ENCODE peak calls at places on chromosome 11, in eight cellular contexts. One of them, this sample, is unnamed.

GRCh38 chr11:5719703-5720495 is 16.3 kb upstream of the OR56B1 start:
- DNase-seq in AG09309: no peak
- DNase-seq in astrocyte of the spinal cord: peak; percentile 18
- DNase-seq in cardiac muscle cell: no peak
- DNase-seq in PC-3: no peak
- DNase-seq in GM06990: no peak
- DNase-seq in right cardiac atrium: no peak
- DNase-seq in breast epithelium: no peak
- DNase-seq in this sample: no peak

GRCh38 chr11:44309483-44310197 is at the start of gene ALX4:
- DNase-seq in GM06990: no peak
- DNase-seq in breast epithelium: no peak
- DNase-seq in PC-3: peak; percentile 18
- DNase-seq in astrocyte of the spinal cord: no peak
- DNase-seq in right cardiac atrium: peak; percentile 73
- DNase-seq in AG09309: no peak
- DNase-seq in cardiac muscle cell: peak; percentile 72
- DNase-seq in this sample: no peak

GRCh38 chr11:1870326-1870696 is 17.4 kb downstream of the LSP1 start:
- DNase-seq in astrocyte of the spinal cord: no peak
- DNase-seq in breast epithelium: no peak
- DNase-seq in GM06990: no peak
- DNase-seq in cardiac muscle cell: no peak
- DNase-seq in AG09309: no peak
- DNase-seq in PC-3: no peak
- DNase-seq in right cardiac atrium: peak; percentile 55
- DNase-seq in this sample: no peak

GRCh38 chr11:27291954-27292641 is 70.9 kb downstream of the CCDC34 start:
- DNase-seq in AG09309: no peak
- DNase-seq in astrocyte of the spinal cord: no peak
- DNase-seq in GM06990: no peak
- DNase-seq in cardiac muscle cell: no peak
- DNase-seq in breast epithelium: no peak
- DNase-seq in right cardiac atrium: no peak
- DNase-seq in PC-3: no peak
- DNase-seq in this sample: no peak

GRCh38 chr11:70619591-70619990 is 221.3 kb downstream of the CTTN start:
- DNase-seq in right cardiac atrium: no peak
- DNase-seq in GM06990: no peak
- DNase-seq in AG09309: no peak
- DNase-seq in cardiac muscle cell: no peak
- DNase-seq in astrocyte of the spinal cord: no peak
- DNase-seq in breast epithelium: no peak
- DNase-seq in PC-3: no peak
- DNase-seq in this sample: no peak

GRCh38 chr11:67138922-67139321 is 19.9 kb downstream of the KDM2A start:
- DNase-seq in PC-3: no peak
- DNase-seq in astrocyte of the spinal cord: no peak
- DNase-seq in GM06990: no peak
- DNase-seq in right cardiac atrium: no peak
- DNase-seq in AG09309: no peak
- DNase-seq in cardiac muscle cell: no peak
- DNase-seq in breast epithelium: no peak
- DNase-seq in this sample: no peak

GRCh38 chr11:587978-588380 is 11.7 kb downstream of the PHRF1 start:
- DNase-seq in GM06990: no peak
- DNase-seq in cardiac muscle cell: no peak
- DNase-seq in AG09309: no peak
- DNase-seq in right cardiac atrium: no peak
- DNase-seq in astrocyte of the spinal cord: peak; percentile 47
- DNase-seq in PC-3: no peak
- DNase-seq in breast epithelium: no peak
- DNase-seq in this sample: no peak

GRCh38 chr11:132464939-132465338 is 1067.4 kb downstream of the OPCML start:
- DNase-seq in GM06990: no peak
- DNase-seq in astrocyte of the spinal cord: no peak
- DNase-seq in cardiac muscle cell: no peak
- DNase-seq in right cardiac atrium: no peak
- DNase-seq in AG09309: no peak
- DNase-seq in breast epithelium: no peak
- DNase-seq in PC-3: no peak
- DNase-seq in this sample: no peak

GRCh38 chr11:91296628-91297027 is 928.0 kb upstream of the FAT3 start:
- DNase-seq in GM06990: no peak
- DNase-seq in right cardiac atrium: no peak
- DNase-seq in breast epithelium: no peak
- DNase-seq in AG09309: no peak
- DNase-seq in astrocyte of the spinal cord: peak; percentile 36
- DNase-seq in cardiac muscle cell: no peak
- DNase-seq in PC-3: peak; percentile 86
- DNase-seq in this sample: no peak

GRCh38 chr11:57515332-57516060 is at the start of gene SLC43A1:
- DNase-seq in GM06990: peak; percentile 71
- DNase-seq in astrocyte of the spinal cord: peak; percentile 69
- DNase-seq in breast epithelium: no peak
- DNase-seq in right cardiac atrium: peak; percentile 87
- DNase-seq in PC-3: peak; percentile 46
- DNase-seq in AG09309: no peak
- DNase-seq in cardiac muscle cell: peak; percentile 74
- DNase-seq in this sample: no peak

GRCh38 chr11:8335683-8336082 is 72.0 kb upstream of the LMO1 start:
- DNase-seq in AG09309: no peak
- DNase-seq in cardiac muscle cell: no peak
- DNase-seq in astrocyte of the spinal cord: no peak
- DNase-seq in breast epithelium: no peak
- DNase-seq in right cardiac atrium: no peak
- DNase-seq in PC-3: peak; percentile 57
- DNase-seq in GM06990: no peak
- DNase-seq in this sample: no peak

GRCh38 chr11:45847908-45848316 is 637 bp downstream of the CRY2 start:
- DNase-seq in PC-3: peak; percentile 35
- DNase-seq in AG09309: peak; percentile 25
- DNase-seq in cardiac muscle cell: peak; percentile 78
- DNase-seq in breast epithelium: no peak
- DNase-seq in right cardiac atrium: peak; percentile 71
- DNase-seq in astrocyte of the spinal cord: peak; percentile 55
- DNase-seq in GM06990: peak; percentile 56
- DNase-seq in this sample: no peak

GRCh38 chr11:131025020-131025419 is 108.7 kb upstream of the SNX19 start:
- DNase-seq in AG09309: peak; percentile 45
- DNase-seq in cardiac muscle cell: peak; percentile 36
- DNase-seq in PC-3: peak; percentile 74
- DNase-seq in right cardiac atrium: no peak
- DNase-seq in breast epithelium: no peak
- DNase-seq in astrocyte of the spinal cord: peak; percentile 58
- DNase-seq in GM06990: no peak
- DNase-seq in this sample: no peak

GRCh38 chr11:118417801-118418200 is 16.4 kb downstream of the ATP5MG start:
- DNase-seq in astrocyte of the spinal cord: no peak
- DNase-seq in right cardiac atrium: no peak
- DNase-seq in GM06990: no peak
- DNase-seq in AG09309: no peak
- DNase-seq in PC-3: peak; percentile 77
- DNase-seq in breast epithelium: no peak
- DNase-seq in cardiac muscle cell: no peak
- DNase-seq in this sample: no peak

GRCh38 chr11:103234974-103235373 is 125.7 kb downstream of the DYNC2H1 start:
- DNase-seq in cardiac muscle cell: no peak
- DNase-seq in right cardiac atrium: no peak
- DNase-seq in breast epithelium: no peak
- DNase-seq in astrocyte of the spinal cord: peak; percentile 14
- DNase-seq in PC-3: no peak
- DNase-seq in AG09309: peak; percentile 55
- DNase-seq in GM06990: no peak
- DNase-seq in this sample: no peak

GRCh38 chr11:93655581-93656255 is 5.8 kb upstream of the CEP295 start:
- DNase-seq in right cardiac atrium: no peak
- DNase-seq in GM06990: no peak
- DNase-seq in astrocyte of the spinal cord: no peak
- DNase-seq in AG09309: no peak
- DNase-seq in PC-3: peak; percentile 35
- DNase-seq in cardiac muscle cell: no peak
- DNase-seq in breast epithelium: no peak
- DNase-seq in this sample: no peak

GRCh38 chr11:66728760-66729385 is at the start of gene SPTBN2:
- DNase-seq in cardiac muscle cell: peak; percentile 30
- DNase-seq in AG09309: no peak
- DNase-seq in right cardiac atrium: no peak
- DNase-seq in GM06990: no peak
- DNase-seq in breast epithelium: peak; percentile 34
- DNase-seq in PC-3: peak; percentile 48
- DNase-seq in astrocyte of the spinal cord: no peak
- DNase-seq in this sample: no peak

GRCh38 chr11:48013269-48013901 is 33.0 kb downstream of the PTPRJ start:
- DNase-seq in breast epithelium: peak; percentile 60
- DNase-seq in right cardiac atrium: no peak
- DNase-seq in AG09309: no peak
- DNase-seq in GM06990: peak; percentile 63
- DNase-seq in astrocyte of the spinal cord: no peak
- DNase-seq in cardiac muscle cell: no peak
- DNase-seq in PC-3: peak; percentile 77
- DNase-seq in this sample: no peak
- H3K4me3 ChIP-seq in breast epithelium: no peak overlapping the region
- H3K4me3 ChIP-seq in right cardiac atrium: no peak overlapping the region
- H3K4me3 ChIP-seq in AG09309: no peak overlapping the region
- H3K4me3 ChIP-seq in GM06990: no peak overlapping the region
- H3K4me3 ChIP-seq in astrocyte of the spinal cord: no peak overlapping the region
- H3K4me3 ChIP-seq in cardiac muscle cell: no peak overlapping the region
- H3K4me3 ChIP-seq in PC-3: no peak overlapping the region
- H3K4me3 ChIP-seq in this sample: no peak overlapping the region

DNA sequence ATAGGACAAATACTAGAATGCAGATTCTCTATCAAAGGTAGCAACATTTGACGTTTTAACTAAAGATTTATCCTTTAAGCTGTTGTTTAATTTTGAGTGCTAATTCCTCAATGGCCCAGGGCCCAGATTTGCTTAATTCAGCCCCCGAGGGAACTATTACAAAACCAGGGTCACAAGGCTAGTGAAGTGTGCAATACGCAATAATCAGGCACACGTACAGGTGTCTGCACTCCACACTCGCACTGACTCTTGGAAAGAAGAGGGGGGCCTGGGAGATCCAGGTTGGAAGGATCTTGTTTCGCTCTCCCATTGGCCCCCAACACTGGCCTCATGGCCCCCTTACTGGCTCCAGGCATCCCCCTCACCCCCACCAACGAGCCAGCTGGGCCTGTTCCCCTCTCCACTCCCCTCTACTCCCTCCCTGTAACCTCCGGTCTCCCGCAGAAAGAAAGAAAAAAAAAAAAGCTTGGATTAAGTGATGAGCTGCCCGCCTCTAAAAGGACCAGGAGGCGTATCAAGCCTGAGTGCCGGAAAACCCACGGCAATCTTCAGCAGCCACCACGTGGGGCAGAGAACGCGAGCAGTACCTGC is 2.2 kb upstream of the KIRREL3 start:
- DNase-seq in PC-3: no peak
- DNase-seq in GM06990: no peak
- DNase-seq in AG09309: no peak
- DNase-seq in astrocyte of the spinal cord: no peak
- DNase-seq in breast epithelium: no peak
- DNase-seq in right cardiac atrium: no peak
- DNase-seq in cardiac muscle cell: no peak
- DNase-seq in this sample: no peak
- H3K4me3 ChIP-seq in PC-3: no peak overlapping the region
- H3K4me3 ChIP-seq in GM06990: no peak overlapping the region
- H3K4me3 ChIP-seq in AG09309: peak overlapping the region; percentile 46
- H3K4me3 ChIP-seq in astrocyte of the spinal cord: peak overlapping the region; percentile 34
- H3K4me3 ChIP-seq in breast epithelium: peak overlapping the region; percentile 53
- H3K4me3 ChIP-seq in right cardiac atrium: no peak overlapping the region
- H3K4me3 ChIP-seq in cardiac muscle cell: peak overlapping the region; percentile 3
- H3K4me3 ChIP-seq in this sample: no peak overlapping the region

GRCh38 chr11:23021287-23021863 is 161.1 kb upstream of the CCDC179 start:
- DNase-seq in cardiac muscle cell: peak; percentile 56
- DNase-seq in right cardiac atrium: no peak
- DNase-seq in AG09309: no peak
- DNase-seq in astrocyte of the spinal cord: peak; percentile 40
- DNase-seq in breast epithelium: no peak
- DNase-seq in GM06990: no peak
- DNase-seq in PC-3: peak; percentile 56
- DNase-seq in this sample: no peak

GRCh38 chr11:23023319-23023718 is 163.0 kb upstream of the CCDC179 start:
- DNase-seq in GM06990: no peak
- DNase-seq in AG09309: no peak
- DNase-seq in PC-3: peak; percentile 19
- DNase-seq in astrocyte of the spinal cord: no peak
- DNase-seq in right cardiac atrium: no peak
- DNase-seq in breast epithelium: no peak
- DNase-seq in cardiac muscle cell: no peak
- DNase-seq in this sample: no peak

GRCh38 chr11:23022854-23023253 is 162.6 kb upstream of the CCDC179 start:
- DNase-seq in cardiac muscle cell: no peak
- DNase-seq in PC-3: no peak
- DNase-seq in breast epithelium: no peak
- DNase-seq in GM06990: no peak
- DNase-seq in right cardiac atrium: no peak
- DNase-seq in astrocyte of the spinal cord: no peak
- DNase-seq in AG09309: no peak
- DNase-seq in this sample: no peak
- H3K4me3 ChIP-seq in cardiac muscle cell: no peak overlapping the region
- H3K4me3 ChIP-seq in PC-3: no peak overlapping the region
- H3K4me3 ChIP-seq in breast epithelium: no peak overlapping the region
- H3K4me3 ChIP-seq in GM06990: no peak overlapping the region
- H3K4me3 ChIP-seq in right cardiac atrium: no peak overlapping the region
- H3K4me3 ChIP-seq in astrocyte of the spinal cord: no peak overlapping the region
- H3K4me3 ChIP-seq in AG09309: no peak overlapping the region
- H3K4me3 ChIP-seq in this sample: no peak overlapping the region

GRCh38 chr11:78039919-78040671 is 17.0 kb upstream of the KCTD14 start:
- DNase-seq in breast epithelium: no peak
- DNase-seq in GM06990: peak; percentile 45
- DNase-seq in cardiac muscle cell: peak; percentile 63
- DNase-seq in right cardiac atrium: peak; percentile 90
- DNase-seq in PC-3: peak; percentile 91
- DNase-seq in AG09309: peak; percentile 46
- DNase-seq in astrocyte of the spinal cord: peak; percentile 80
- DNase-seq in this sample: no peak
- H3K4me3 ChIP-seq in breast epithelium: peak overlapping the region; percentile 17
- H3K4me3 ChIP-seq in GM06990: peak overlapping the region; percentile 23
- H3K4me3 ChIP-seq in cardiac muscle cell: no peak overlapping the region
- H3K4me3 ChIP-seq in right cardiac atrium: peak overlapping the region; percentile 36
- H3K4me3 ChIP-seq in PC-3: peak overlapping the region; percentile 55
- H3K4me3 ChIP-seq in AG09309: no peak overlapping the region
- H3K4me3 ChIP-seq in astrocyte of the spinal cord: peak overlapping the region; percentile 10
- H3K4me3 ChIP-seq in this sample: no peak overlapping the region

GRCh38 chr11:116707746-116708145 is 65.0 kb downstream of the BUD13 start:
- DNase-seq in astrocyte of the spinal cord: no peak
- DNase-seq in cardiac muscle cell: no peak
- DNase-seq in PC-3: peak; percentile 31
- DNase-seq in GM06990: no peak
- DNase-seq in right cardiac atrium: no peak
- DNase-seq in AG09309: no peak
- DNase-seq in breast epithelium: no peak
- DNase-seq in this sample: no peak
- H3K4me3 ChIP-seq in astrocyte of the spinal cord: no peak overlapping the region
- H3K4me3 ChIP-seq in cardiac muscle cell: no peak overlapping the region
- H3K4me3 ChIP-seq in PC-3: peak overlapping the region; percentile 52
- H3K4me3 ChIP-seq in GM06990: no peak overlapping the region
- H3K4me3 ChIP-seq in right cardiac atrium: no peak overlapping the region
- H3K4me3 ChIP-seq in AG09309: no peak overlapping the region
- H3K4me3 ChIP-seq in breast epithelium: peak overlapping the region; percentile 54
- H3K4me3 ChIP-seq in this sample: no peak overlapping the region

GRCh38 chr11:47768090-47768620 is 1.0 kb upstream of the FNBP4 start:
- DNase-seq in AG09309: peak; percentile 45
- DNase-seq in astrocyte of the spinal cord: peak; percentile 68
- DNase-seq in breast epithelium: peak; percentile 65
- DNase-seq in cardiac muscle cell: peak; percentile 76
- DNase-seq in GM06990: peak; percentile 29
- DNase-seq in PC-3: peak; percentile 6
- DNase-seq in right cardiac atrium: peak; percentile 87
- DNase-seq in this sample: no peak
- H3K4me3 ChIP-seq in AG09309: peak overlapping the region; percentile 53
- H3K4me3 ChIP-seq in astrocyte of the spinal cord: peak overlapping the region; percentile 91
- H3K4me3 ChIP-seq in breast epithelium: peak overlapping the region; percentile 90
- H3K4me3 ChIP-seq in cardiac muscle cell: peak overlapping the region; percentile 31
- H3K4me3 ChIP-seq in GM06990: peak overlapping the region; percentile 70
- H3K4me3 ChIP-seq in PC-3: peak overlapping the region; percentile 71
- H3K4me3 ChIP-seq in right cardiac atrium: peak overlapping the region; percentile 58
- H3K4me3 ChIP-seq in this sample: peak overlapping the region; percentile 75